ENCODE peak calls at places on chromosomes 7 and 10, in four cellular contexts. One of them, this sample, is unnamed.

GRCh38 chr7:129569811-129570215 is 41.7 kb upstream of the NRF1 start:
- DNase-seq in HCT116: peak
- DNase-seq in PC-3: peak
- DNase-seq in RWPE1: peak
- DNase-seq in this sample: peak

GRCh38 chr7:138014686-138015085 is 12.8 kb upstream of the CREB3L2 start:
- DNase-seq in HCT116: no peak
- DNase-seq in PC-3: no peak
- DNase-seq in RWPE1: no peak
- DNase-seq in this sample: no peak

GRCh38 chr7:38274493-38274892 is 1.1 kb upstream of the TARP start:
- DNase-seq in PC-3: no peak
- DNase-seq in RWPE1: no peak
- DNase-seq in HCT116: no peak
- DNase-seq in this sample: no peak

GRCh38 chr7:91784469-91784868 is 96.0 kb downstream of the MTERF1 start:
- DNase-seq in HCT116: peak
- DNase-seq in PC-3: peak
- DNase-seq in RWPE1: peak
- DNase-seq in this sample: peak

GRCh38 chr10:96283351-96283750 is 12.0 kb upstream of the BLNK start:
- DNase-seq in HCT116: no peak
- DNase-seq in PC-3: no peak
- DNase-seq in RWPE1: no peak
- DNase-seq in this sample: no peak

GRCh38 chr10:5711637-5712036 is 27.0 kb downstream of the TASOR2 start:
- DNase-seq in RWPE1: no peak
- DNase-seq in PC-3: no peak
- DNase-seq in HCT116: no peak
- DNase-seq in this sample: no peak

GRCh38 chr10:13184726-13185514 is 23.6 kb downstream of the MCM10 start:
- DNase-seq in HCT116: no peak
- DNase-seq in PC-3: no peak
- DNase-seq in RWPE1: no peak
- DNase-seq in this sample: no peak

GRCh38 chr10:46524471-46525176 is 31.8 kb downstream of the GPRIN2 start:
- DNase-seq in RWPE1: peak
- DNase-seq in HCT116: peak
- DNase-seq in PC-3: peak
- DNase-seq in this sample: no peak

GRCh38 chr7:147088916-147089315 is 972.3 kb downstream of the CNTNAP2 start:
- DNase-seq in HCT116: no peak
- DNase-seq in RWPE1: no peak
- DNase-seq in PC-3: no peak
- DNase-seq in this sample: no peak

GRCh38 chr10:84660340-84661159 is 332.2 kb downstream of the CCSER2 start:
- DNase-seq in RWPE1: no peak
- DNase-seq in HCT116: no peak
- DNase-seq in PC-3: no peak
- DNase-seq in this sample: no peak

GRCh38 chr10:44206127-44206818 is 178.6 kb downstream of the CXCL12 start:
- DNase-seq in HCT116: no peak
- DNase-seq in PC-3: no peak
- DNase-seq in RWPE1: no peak
- DNase-seq in this sample: no peak

GRCh38 chr10:8095962-8096361 is 41.5 kb downstream of the GATA3 start:
- DNase-seq in RWPE1: no peak
- DNase-seq in HCT116: no peak
- DNase-seq in PC-3: no peak
- DNase-seq in this sample: no peak

GRCh38 chr10:55169509-55169908 is 368.5 kb upstream of the PCDH15 start:
- DNase-seq in RWPE1: no peak
- DNase-seq in PC-3: no peak
- DNase-seq in HCT116: no peak
- DNase-seq in this sample: no peak

GRCh38 chr7:73704640-73705550 is 14.6 kb downstream of the STX1A start:
- DNase-seq in HCT116: no peak
- DNase-seq in RWPE1: peak
- DNase-seq in PC-3: peak
- DNase-seq in this sample: no peak

GRCh38 chr10:116306847-116307246 is 17.4 kb upstream of the CCDC172 start:
- DNase-seq in RWPE1: no peak
- DNase-seq in HCT116: no peak
- DNase-seq in PC-3: no peak
- DNase-seq in this sample: no peak

GRCh38 chr7:100406767-100407166 is 21.7 kb downstream of the ZCWPW1 start:
- DNase-seq in PC-3: peak
- DNase-seq in RWPE1: no peak
- DNase-seq in HCT116: no peak
- DNase-seq in this sample: peak
- H3K27ac ChIP-seq in PC-3: no peak
- H3K27ac ChIP-seq in RWPE1: no peak
- H3K27ac ChIP-seq in HCT116: no peak
- H3K27ac ChIP-seq in this sample: no peak

DNA sequence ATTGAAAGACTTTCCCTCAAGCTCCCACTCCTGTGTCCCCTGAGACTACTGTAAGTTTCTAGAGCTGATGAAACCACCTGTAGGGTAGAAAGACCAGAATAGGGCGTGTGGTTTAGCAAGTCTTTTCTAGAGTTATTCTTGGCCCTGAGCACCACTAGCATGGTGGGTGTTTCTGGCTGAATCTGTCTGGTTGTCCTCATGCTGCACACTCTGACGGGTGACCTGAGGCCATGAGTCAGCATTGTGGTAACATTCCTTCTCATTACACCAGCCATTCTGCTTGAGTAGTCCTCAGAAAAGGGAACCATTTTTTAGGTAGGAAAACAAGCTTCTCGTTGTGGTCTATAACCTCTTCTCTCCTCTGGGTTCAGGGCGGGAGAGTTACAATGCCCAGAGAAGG is 250.3 kb downstream of the SNX13 start:
- DNase-seq in HCT116: no peak
- DNase-seq in PC-3: peak
- DNase-seq in RWPE1: peak
- DNase-seq in this sample: peak
- H3K27ac ChIP-seq in HCT116: no peak
- H3K27ac ChIP-seq in PC-3: no peak
- H3K27ac ChIP-seq in RWPE1: no peak
- H3K27ac ChIP-seq in this sample: peak

DNA sequence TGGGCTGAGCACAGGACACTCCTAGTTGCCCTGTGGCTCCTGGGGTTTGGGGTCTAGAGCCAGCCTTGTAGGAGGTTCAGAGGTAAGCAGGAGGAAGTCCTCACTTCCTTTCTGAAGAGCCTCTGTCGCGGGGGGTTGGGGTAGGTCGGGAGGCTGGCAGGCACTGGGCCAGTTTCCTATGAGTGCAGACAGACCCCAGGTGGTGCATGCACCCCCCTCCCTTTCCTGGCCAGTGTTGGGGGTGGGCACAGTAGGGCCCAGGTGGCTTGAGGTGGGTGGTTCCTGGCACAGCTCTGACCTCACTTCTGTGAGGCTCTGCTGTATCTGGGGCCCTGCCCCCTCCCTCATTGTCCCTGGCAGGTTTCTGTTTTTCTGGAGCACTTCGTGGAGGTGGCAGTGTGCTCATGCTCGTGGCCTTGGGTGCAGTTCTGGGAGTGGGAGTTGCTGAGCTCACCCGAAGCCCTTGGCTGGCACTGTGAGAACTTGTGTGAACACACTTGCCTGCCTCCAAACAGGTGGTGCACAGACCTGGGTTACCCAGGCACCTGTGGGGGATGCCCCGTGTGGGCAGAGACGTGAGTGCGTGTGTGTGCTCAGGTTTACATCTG is 1.8 kb downstream of the PALD1 start:
- DNase-seq in RWPE1: no peak
- DNase-seq in PC-3: no peak
- DNase-seq in HCT116: no peak
- DNase-seq in this sample: no peak
- H3K27ac ChIP-seq in RWPE1: no peak
- H3K27ac ChIP-seq in PC-3: no peak
- H3K27ac ChIP-seq in HCT116: peak
- H3K27ac ChIP-seq in this sample: no peak

DNA sequence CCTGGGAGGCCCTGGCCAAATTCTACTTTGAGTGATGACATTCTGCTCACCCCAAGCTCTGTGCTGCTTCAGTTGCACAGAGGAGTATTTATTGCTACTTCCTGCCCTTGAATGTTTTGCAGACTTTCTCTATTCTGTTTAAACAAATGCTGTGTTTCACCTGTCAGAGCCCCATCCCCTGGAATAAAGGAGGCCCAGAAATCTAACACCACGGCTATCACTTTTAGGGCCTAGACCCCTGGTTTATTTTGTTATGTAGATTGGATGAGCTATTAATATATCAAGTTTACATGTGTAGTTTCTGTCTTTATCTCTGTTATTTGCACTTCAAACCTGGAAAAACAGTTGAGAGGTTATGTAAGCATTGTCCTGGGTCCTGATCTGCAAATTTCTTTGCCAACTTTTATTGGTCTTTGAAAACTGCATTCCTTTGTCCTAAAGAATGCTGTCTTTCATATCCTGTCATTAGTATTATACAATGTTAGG is 630.2 kb downstream of the PARD3 start:
- DNase-seq in HCT116: no peak
- DNase-seq in PC-3: peak
- DNase-seq in RWPE1: no peak
- DNase-seq in this sample: no peak
- H3K27ac ChIP-seq in HCT116: no peak
- H3K27ac ChIP-seq in PC-3: no peak
- H3K27ac ChIP-seq in RWPE1: no peak
- H3K27ac ChIP-seq in this sample: no peak

DNA sequence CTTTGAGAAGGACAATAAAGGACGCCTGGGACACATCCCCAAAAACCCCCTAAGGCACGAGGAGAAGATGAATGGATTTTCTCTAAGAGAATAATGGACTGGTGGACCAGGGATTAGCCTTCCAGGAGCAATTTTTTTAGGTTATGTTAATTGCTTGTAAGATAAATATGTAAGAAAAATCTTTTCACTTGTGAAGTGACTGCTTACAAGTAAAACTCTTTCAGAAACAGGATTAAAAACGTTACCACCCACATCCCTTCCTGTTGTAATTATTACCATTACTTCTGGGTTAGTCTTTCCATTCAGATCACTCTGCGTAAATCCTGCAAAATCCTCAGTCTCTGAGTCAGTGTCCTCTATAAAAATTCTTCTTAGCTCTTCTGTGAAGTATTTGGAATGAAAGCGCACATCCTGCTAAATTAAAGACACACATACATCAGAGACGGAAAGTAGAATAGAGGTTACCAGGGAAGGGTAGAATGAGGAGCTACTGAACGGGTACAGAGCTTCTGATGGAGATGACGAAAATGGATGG is 34.3 kb downstream of the CDCA7L start:
- DNase-seq in RWPE1: no peak
- DNase-seq in HCT116: no peak
- DNase-seq in PC-3: peak
- DNase-seq in this sample: no peak
- H3K27ac ChIP-seq in RWPE1: no peak
- H3K27ac ChIP-seq in HCT116: no peak
- H3K27ac ChIP-seq in PC-3: peak
- H3K27ac ChIP-seq in this sample: no peak

GRCh38 chr10:99917963-99918825 is 91.6 kb downstream of the DNMBP start:
- DNase-seq in RWPE1: no peak
- DNase-seq in HCT116: no peak
- DNase-seq in PC-3: no peak
- DNase-seq in this sample: no peak
- H3K27ac ChIP-seq in RWPE1: peak
- H3K27ac ChIP-seq in HCT116: peak
- H3K27ac ChIP-seq in PC-3: no peak
- H3K27ac ChIP-seq in this sample: peak

DNA sequence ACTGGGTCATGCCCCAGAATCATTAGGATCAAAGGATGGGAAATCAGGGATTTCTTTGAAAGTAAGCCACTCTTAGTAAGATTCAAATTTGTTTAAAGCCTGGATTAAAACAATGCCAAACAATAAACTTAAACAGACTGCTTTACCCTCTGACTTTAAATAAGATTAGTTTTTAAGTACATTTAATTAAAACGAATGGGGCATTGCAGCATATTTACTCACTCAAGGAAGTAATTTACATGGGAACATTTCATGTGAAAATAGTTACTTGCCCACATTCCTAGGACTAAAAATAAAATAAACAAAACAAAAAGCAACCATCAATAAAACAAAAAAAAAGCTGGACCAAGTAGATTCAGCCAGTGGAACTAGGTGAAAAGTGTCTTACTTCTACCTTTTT is 7.8 kb downstream of the ABLIM1 start:
- DNase-seq in RWPE1: no peak
- DNase-seq in PC-3: no peak
- DNase-seq in HCT116: no peak
- DNase-seq in this sample: no peak
- H3K27ac ChIP-seq in RWPE1: no peak
- H3K27ac ChIP-seq in PC-3: no peak
- H3K27ac ChIP-seq in HCT116: no peak
- H3K27ac ChIP-seq in this sample: peak

GRCh38 chr7:36865019-36865418 is 140.7 kb upstream of the AOAH start:
- DNase-seq in HCT116: no peak
- DNase-seq in PC-3: no peak
- DNase-seq in RWPE1: no peak
- DNase-seq in this sample: no peak
- H3K27ac ChIP-seq in HCT116: no peak
- H3K27ac ChIP-seq in PC-3: no peak
- H3K27ac ChIP-seq in RWPE1: no peak
- H3K27ac ChIP-seq in this sample: no peak

This sample was measured in epithelial cell of prostate.